ENCODE peak calls at places on chromosomes 13 and 19, in ten cellular contexts. One of them, this sample, is unnamed.

GRCh38 chr13:21929400-21929799 is 258.5 kb downstream of the FGF9 start:
- DNase-seq in brain microvascular endothelial cell: no peak
- DNase-seq in fibroblast of pulmonary artery: no peak
- DNase-seq in GM04503: no peak
- DNase-seq in skeletal muscle cell: no peak
- DNase-seq in stimulated activated CD4-positive, alpha-beta T cell treated with anti-CD3 and anti-CD28 coated beads, Interleukin-2, amount 100 ng/mL, for 24 hours: no peak
- DNase-seq in RPMI7951: no peak
- DNase-seq in NCI-H1417: no peak
- DNase-seq in T-helper 9 cell: no peak
- DNase-seq in neural crest cell: no peak
- DNase-seq in this sample: no peak

GRCh38 chr19:45468803-45469131 is 971 bp downstream of the FOSB start:
- DNase-seq in skeletal muscle cell: no peak
- DNase-seq in neural crest cell: no peak
- DNase-seq in NCI-H1417: no peak
- DNase-seq in T-helper 9 cell: peak
- DNase-seq in brain microvascular endothelial cell: no peak
- DNase-seq in RPMI7951: no peak
- DNase-seq in fibroblast of pulmonary artery: no peak
- DNase-seq in GM04503: no peak
- DNase-seq in stimulated activated CD4-positive, alpha-beta T cell treated with anti-CD3 and anti-CD28 coated beads, Interleukin-2, amount 100 ng/mL, for 24 hours: no peak
- DNase-seq in this sample: no peak

GRCh38 chr19:43460362-43461016 is 4.9 kb downstream of the LYPD3 start:
- DNase-seq in fibroblast of pulmonary artery: no peak
- DNase-seq in stimulated activated CD4-positive, alpha-beta T cell treated with anti-CD3 and anti-CD28 coated beads, Interleukin-2, amount 100 ng/mL, for 24 hours: no peak
- DNase-seq in brain microvascular endothelial cell: no peak
- DNase-seq in neural crest cell: no peak
- DNase-seq in skeletal muscle cell: no peak
- DNase-seq in T-helper 9 cell: no peak
- DNase-seq in RPMI7951: no peak
- DNase-seq in GM04503: no peak
- DNase-seq in NCI-H1417: no peak
- DNase-seq in this sample: no peak

GRCh38 chr13:31424130-31424729 is 224.5 kb downstream of the B3GLCT start:
- DNase-seq in NCI-H1417: peak
- DNase-seq in stimulated activated CD4-positive, alpha-beta T cell treated with anti-CD3 and anti-CD28 coated beads, Interleukin-2, amount 100 ng/mL, for 24 hours: peak
- DNase-seq in brain microvascular endothelial cell: peak
- DNase-seq in skeletal muscle cell: no peak
- DNase-seq in fibroblast of pulmonary artery: peak
- DNase-seq in neural crest cell: peak
- DNase-seq in GM04503: peak
- DNase-seq in T-helper 9 cell: peak
- DNase-seq in RPMI7951: peak
- DNase-seq in this sample: peak

GRCh38 chr19:46718157-46718933 is 1.4 kb upstream of the PRKD2 start:
- DNase-seq in fibroblast of pulmonary artery: peak
- DNase-seq in T-helper 9 cell: peak
- DNase-seq in NCI-H1417: peak
- DNase-seq in skeletal muscle cell: no peak
- DNase-seq in brain microvascular endothelial cell: no peak
- DNase-seq in RPMI7951: peak
- DNase-seq in neural crest cell: no peak
- DNase-seq in stimulated activated CD4-positive, alpha-beta T cell treated with anti-CD3 and anti-CD28 coated beads, Interleukin-2, amount 100 ng/mL, for 24 hours: peak
- DNase-seq in GM04503: no peak
- DNase-seq in this sample: no peak

GRCh38 chr19:45474191-45474940 is 6.6 kb downstream of the FOSB start:
- DNase-seq in neural crest cell: no peak
- DNase-seq in T-helper 9 cell: peak
- DNase-seq in brain microvascular endothelial cell: peak
- DNase-seq in GM04503: no peak
- DNase-seq in RPMI7951: no peak
- DNase-seq in skeletal muscle cell: no peak
- DNase-seq in fibroblast of pulmonary artery: peak
- DNase-seq in NCI-H1417: no peak
- DNase-seq in stimulated activated CD4-positive, alpha-beta T cell treated with anti-CD3 and anti-CD28 coated beads, Interleukin-2, amount 100 ng/mL, for 24 hours: no peak
- DNase-seq in this sample: no peak

GRCh38 chr19:35154535-35155406 is at the start of gene FXYD5:
- DNase-seq in T-helper 9 cell: peak
- DNase-seq in stimulated activated CD4-positive, alpha-beta T cell treated with anti-CD3 and anti-CD28 coated beads, Interleukin-2, amount 100 ng/mL, for 24 hours: peak
- DNase-seq in fibroblast of pulmonary artery: peak
- DNase-seq in RPMI7951: peak
- DNase-seq in NCI-H1417: peak
- DNase-seq in skeletal muscle cell: peak
- DNase-seq in brain microvascular endothelial cell: peak
- DNase-seq in GM04503: no peak
- DNase-seq in neural crest cell: no peak
- DNase-seq in this sample: no peak

GRCh38 chr19:36837525-36837901 is 674 bp downstream of the ZNF790 start:
- DNase-seq in RPMI7951: no peak
- DNase-seq in NCI-H1417: no peak
- DNase-seq in GM04503: no peak
- DNase-seq in T-helper 9 cell: no peak
- DNase-seq in skeletal muscle cell: no peak
- DNase-seq in brain microvascular endothelial cell: peak
- DNase-seq in fibroblast of pulmonary artery: no peak
- DNase-seq in stimulated activated CD4-positive, alpha-beta T cell treated with anti-CD3 and anti-CD28 coated beads, Interleukin-2, amount 100 ng/mL, for 24 hours: no peak
- DNase-seq in neural crest cell: no peak
- DNase-seq in this sample: no peak

GRCh38 chr13:43136940-43137574 is 113.7 kb downstream of the DNAJC15 start:
- DNase-seq in fibroblast of pulmonary artery: no peak
- DNase-seq in neural crest cell: no peak
- DNase-seq in T-helper 9 cell: no peak
- DNase-seq in RPMI7951: no peak
- DNase-seq in brain microvascular endothelial cell: no peak
- DNase-seq in GM04503: no peak
- DNase-seq in NCI-H1417: no peak
- DNase-seq in skeletal muscle cell: no peak
- DNase-seq in stimulated activated CD4-positive, alpha-beta T cell treated with anti-CD3 and anti-CD28 coated beads, Interleukin-2, amount 100 ng/mL, for 24 hours: no peak
- DNase-seq in this sample: no peak

GRCh38 chr13:98439136-98439828 is 137.6 kb downstream of the STK24 start:
- DNase-seq in RPMI7951: no peak
- DNase-seq in NCI-H1417: no peak
- DNase-seq in stimulated activated CD4-positive, alpha-beta T cell treated with anti-CD3 and anti-CD28 coated beads, Interleukin-2, amount 100 ng/mL, for 24 hours: no peak
- DNase-seq in T-helper 9 cell: no peak
- DNase-seq in brain microvascular endothelial cell: no peak
- DNase-seq in GM04503: no peak
- DNase-seq in neural crest cell: no peak
- DNase-seq in fibroblast of pulmonary artery: no peak
- DNase-seq in skeletal muscle cell: no peak
- DNase-seq in this sample: no peak

GRCh38 chr19:45677351-45678230 is 9.6 kb downstream of the GIPR start:
- DNase-seq in T-helper 9 cell: peak
- DNase-seq in RPMI7951: no peak
- DNase-seq in skeletal muscle cell: no peak
- DNase-seq in GM04503: no peak
- DNase-seq in NCI-H1417: peak
- DNase-seq in stimulated activated CD4-positive, alpha-beta T cell treated with anti-CD3 and anti-CD28 coated beads, Interleukin-2, amount 100 ng/mL, for 24 hours: peak
- DNase-seq in neural crest cell: peak
- DNase-seq in brain microvascular endothelial cell: peak
- DNase-seq in fibroblast of pulmonary artery: peak
- DNase-seq in this sample: peak

GRCh38 chr19:51407631-51408131 is 9.8 kb downstream of the SIGLEC10 start:
- DNase-seq in T-helper 9 cell: no peak
- DNase-seq in fibroblast of pulmonary artery: peak
- DNase-seq in brain microvascular endothelial cell: peak
- DNase-seq in RPMI7951: peak
- DNase-seq in stimulated activated CD4-positive, alpha-beta T cell treated with anti-CD3 and anti-CD28 coated beads, Interleukin-2, amount 100 ng/mL, for 24 hours: no peak
- DNase-seq in NCI-H1417: no peak
- DNase-seq in GM04503: no peak
- DNase-seq in neural crest cell: no peak
- DNase-seq in skeletal muscle cell: no peak
- DNase-seq in this sample: no peak

GRCh38 chr19:38650180-38650775 is 2.8 kb downstream of the ACTN4 start:
- DNase-seq in GM04503: no peak
- DNase-seq in fibroblast of pulmonary artery: no peak
- DNase-seq in skeletal muscle cell: no peak
- DNase-seq in neural crest cell: no peak
- DNase-seq in RPMI7951: peak
- DNase-seq in stimulated activated CD4-positive, alpha-beta T cell treated with anti-CD3 and anti-CD28 coated beads, Interleukin-2, amount 100 ng/mL, for 24 hours: no peak
- DNase-seq in brain microvascular endothelial cell: no peak
- DNase-seq in T-helper 9 cell: no peak
- DNase-seq in NCI-H1417: no peak
- DNase-seq in this sample: no peak

GRCh38 chr19:362154-362553 is 17.6 kb upstream of the MIER2 start:
- DNase-seq in stimulated activated CD4-positive, alpha-beta T cell treated with anti-CD3 and anti-CD28 coated beads, Interleukin-2, amount 100 ng/mL, for 24 hours: no peak
- DNase-seq in GM04503: no peak
- DNase-seq in RPMI7951: no peak
- DNase-seq in skeletal muscle cell: no peak
- DNase-seq in fibroblast of pulmonary artery: no peak
- DNase-seq in NCI-H1417: no peak
- DNase-seq in brain microvascular endothelial cell: no peak
- DNase-seq in neural crest cell: no peak
- DNase-seq in T-helper 9 cell: no peak
- DNase-seq in this sample: no peak

GRCh38 chr13:51793570-51794273 is 10.2 kb downstream of the DHRS12 start:
- DNase-seq in skeletal muscle cell: peak
- DNase-seq in stimulated activated CD4-positive, alpha-beta T cell treated with anti-CD3 and anti-CD28 coated beads, Interleukin-2, amount 100 ng/mL, for 24 hours: peak
- DNase-seq in NCI-H1417: no peak
- DNase-seq in fibroblast of pulmonary artery: peak
- DNase-seq in RPMI7951: peak
- DNase-seq in brain microvascular endothelial cell: peak
- DNase-seq in neural crest cell: no peak
- DNase-seq in GM04503: peak
- DNase-seq in T-helper 9 cell: no peak
- DNase-seq in this sample: peak

GRCh38 chr13:24228852-24229458 is 68.4 kb downstream of the SPATA13 start:
- DNase-seq in T-helper 9 cell: no peak
- DNase-seq in GM04503: no peak
- DNase-seq in RPMI7951: peak
- DNase-seq in skeletal muscle cell: peak
- DNase-seq in fibroblast of pulmonary artery: peak
- DNase-seq in NCI-H1417: peak
- DNase-seq in neural crest cell: no peak
- DNase-seq in stimulated activated CD4-positive, alpha-beta T cell treated with anti-CD3 and anti-CD28 coated beads, Interleukin-2, amount 100 ng/mL, for 24 hours: no peak
- DNase-seq in brain microvascular endothelial cell: peak
- DNase-seq in this sample: peak

GRCh38 chr19:3501780-3502179 is 1.3 kb upstream of the DOHH start:
- DNase-seq in GM04503: no peak
- DNase-seq in stimulated activated CD4-positive, alpha-beta T cell treated with anti-CD3 and anti-CD28 coated beads, Interleukin-2, amount 100 ng/mL, for 24 hours: no peak
- DNase-seq in NCI-H1417: no peak
- DNase-seq in neural crest cell: no peak
- DNase-seq in RPMI7951: no peak
- DNase-seq in T-helper 9 cell: no peak
- DNase-seq in skeletal muscle cell: no peak
- DNase-seq in fibroblast of pulmonary artery: no peak
- DNase-seq in brain microvascular endothelial cell: no peak
- DNase-seq in this sample: no peak

GRCh38 chr19:55536366-55536765 is 567 bp downstream of the SBK2 start:
- DNase-seq in GM04503: no peak
- DNase-seq in skeletal muscle cell: no peak
- DNase-seq in brain microvascular endothelial cell: no peak
- DNase-seq in RPMI7951: no peak
- DNase-seq in fibroblast of pulmonary artery: no peak
- DNase-seq in neural crest cell: no peak
- DNase-seq in T-helper 9 cell: no peak
- DNase-seq in NCI-H1417: no peak
- DNase-seq in stimulated activated CD4-positive, alpha-beta T cell treated with anti-CD3 and anti-CD28 coated beads, Interleukin-2, amount 100 ng/mL, for 24 hours: no peak
- DNase-seq in this sample: no peak

GRCh38 chr13:111662451-111662850 is 342.0 kb downstream of the TEX29 start:
- DNase-seq in stimulated activated CD4-positive, alpha-beta T cell treated with anti-CD3 and anti-CD28 coated beads, Interleukin-2, amount 100 ng/mL, for 24 hours: no peak
- DNase-seq in fibroblast of pulmonary artery: no peak
- DNase-seq in GM04503: no peak
- DNase-seq in neural crest cell: no peak
- DNase-seq in T-helper 9 cell: no peak
- DNase-seq in RPMI7951: no peak
- DNase-seq in brain microvascular endothelial cell: no peak
- DNase-seq in skeletal muscle cell: no peak
- DNase-seq in NCI-H1417: no peak
- DNase-seq in this sample: no peak

GRCh38 chr19:40165362-40165937 is 25.8 kb upstream of the MAP3K10 start:
- DNase-seq in RPMI7951: peak
- DNase-seq in stimulated activated CD4-positive, alpha-beta T cell treated with anti-CD3 and anti-CD28 coated beads, Interleukin-2, amount 100 ng/mL, for 24 hours: peak
- DNase-seq in skeletal muscle cell: no peak
- DNase-seq in fibroblast of pulmonary artery: peak
- DNase-seq in GM04503: no peak
- DNase-seq in brain microvascular endothelial cell: peak
- DNase-seq in neural crest cell: peak
- DNase-seq in T-helper 9 cell: peak
- DNase-seq in NCI-H1417: peak
- DNase-seq in this sample: no peak

GRCh38 chr13:110641055-110642015 is 26.0 kb downstream of the NAXD start:
- DNase-seq in brain microvascular endothelial cell: peak
- DNase-seq in NCI-H1417: no peak
- DNase-seq in skeletal muscle cell: no peak
- DNase-seq in T-helper 9 cell: no peak
- DNase-seq in fibroblast of pulmonary artery: no peak
- DNase-seq in stimulated activated CD4-positive, alpha-beta T cell treated with anti-CD3 and anti-CD28 coated beads, Interleukin-2, amount 100 ng/mL, for 24 hours: no peak
- DNase-seq in neural crest cell: no peak
- DNase-seq in GM04503: no peak
- DNase-seq in RPMI7951: no peak
- DNase-seq in this sample: no peak

GRCh38 chr19:38228491-38229439 is 4.7 kb upstream of the DPF1 start:
- DNase-seq in RPMI7951: no peak
- DNase-seq in fibroblast of pulmonary artery: no peak
- DNase-seq in skeletal muscle cell: no peak
- DNase-seq in T-helper 9 cell: no peak
- DNase-seq in NCI-H1417: peak
- DNase-seq in stimulated activated CD4-positive, alpha-beta T cell treated with anti-CD3 and anti-CD28 coated beads, Interleukin-2, amount 100 ng/mL, for 24 hours: no peak
- DNase-seq in brain microvascular endothelial cell: no peak
- DNase-seq in GM04503: no peak
- DNase-seq in neural crest cell: peak
- DNase-seq in this sample: no peak

GRCh38 chr13:110777251-110777820 is 63.8 kb downstream of the ING1 start:
- DNase-seq in stimulated activated CD4-positive, alpha-beta T cell treated with anti-CD3 and anti-CD28 coated beads, Interleukin-2, amount 100 ng/mL, for 24 hours: no peak
- DNase-seq in fibroblast of pulmonary artery: no peak
- DNase-seq in brain microvascular endothelial cell: no peak
- DNase-seq in skeletal muscle cell: no peak
- DNase-seq in NCI-H1417: no peak
- DNase-seq in neural crest cell: no peak
- DNase-seq in GM04503: no peak
- DNase-seq in RPMI7951: no peak
- DNase-seq in T-helper 9 cell: no peak
- DNase-seq in this sample: no peak

GRCh38 chr19:55080121-55080914 is 4.6 kb downstream of the EPS8L1 start:
- DNase-seq in T-helper 9 cell: no peak
- DNase-seq in neural crest cell: peak
- DNase-seq in brain microvascular endothelial cell: peak
- DNase-seq in RPMI7951: peak
- DNase-seq in fibroblast of pulmonary artery: peak
- DNase-seq in skeletal muscle cell: no peak
- DNase-seq in stimulated activated CD4-positive, alpha-beta T cell treated with anti-CD3 and anti-CD28 coated beads, Interleukin-2, amount 100 ng/mL, for 24 hours: peak
- DNase-seq in GM04503: no peak
- DNase-seq in NCI-H1417: peak
- DNase-seq in this sample: no peak

GRCh38 chr13:27425918-27426630 is 1.7 kb downstream of the GTF3A start:
- DNase-seq in skeletal muscle cell: peak
- DNase-seq in GM04503: no peak
- DNase-seq in T-helper 9 cell: peak
- DNase-seq in NCI-H1417: peak
- DNase-seq in brain microvascular endothelial cell: peak
- DNase-seq in fibroblast of pulmonary artery: peak
- DNase-seq in stimulated activated CD4-positive, alpha-beta T cell treated with anti-CD3 and anti-CD28 coated beads, Interleukin-2, amount 100 ng/mL, for 24 hours: peak
- DNase-seq in RPMI7951: peak
- DNase-seq in neural crest cell: no peak
- DNase-seq in this sample: peak

GRCh38 chr19:58033741-58034475 is at the start of gene ZSCAN1:
- DNase-seq in RPMI7951: peak
- DNase-seq in neural crest cell: peak
- DNase-seq in NCI-H1417: no peak
- DNase-seq in skeletal muscle cell: peak
- DNase-seq in T-helper 9 cell: no peak
- DNase-seq in GM04503: no peak
- DNase-seq in brain microvascular endothelial cell: peak
- DNase-seq in fibroblast of pulmonary artery: peak
- DNase-seq in stimulated activated CD4-positive, alpha-beta T cell treated with anti-CD3 and anti-CD28 coated beads, Interleukin-2, amount 100 ng/mL, for 24 hours: no peak
- DNase-seq in this sample: no peak

GRCh38 chr13:46831588-46832194 is 34.7 kb upstream of the ESD start:
- DNase-seq in NCI-H1417: peak
- DNase-seq in neural crest cell: peak
- DNase-seq in T-helper 9 cell: no peak
- DNase-seq in stimulated activated CD4-positive, alpha-beta T cell treated with anti-CD3 and anti-CD28 coated beads, Interleukin-2, amount 100 ng/mL, for 24 hours: peak
- DNase-seq in fibroblast of pulmonary artery: peak
- DNase-seq in RPMI7951: peak
- DNase-seq in skeletal muscle cell: peak
- DNase-seq in brain microvascular endothelial cell: peak
- DNase-seq in GM04503: no peak
- DNase-seq in this sample: peak

GRCh38 chr19:42198676-42199439 is 18.6 kb downstream of the DEDD2 start:
- DNase-seq in RPMI7951: no peak
- DNase-seq in neural crest cell: no peak
- DNase-seq in fibroblast of pulmonary artery: no peak
- DNase-seq in NCI-H1417: no peak
- DNase-seq in T-helper 9 cell: peak
- DNase-seq in brain microvascular endothelial cell: no peak
- DNase-seq in GM04503: no peak
- DNase-seq in stimulated activated CD4-positive, alpha-beta T cell treated with anti-CD3 and anti-CD28 coated beads, Interleukin-2, amount 100 ng/mL, for 24 hours: peak
- DNase-seq in skeletal muscle cell: no peak
- DNase-seq in this sample: no peak